ENCODE peak calls at places on chromosomes 11 and 22, in six cellular contexts. Y is lung, I is HCT116, M is trophoblast cell, V is neuronal stem cell, U is right cardiac atrium. D is an unnamed sample. For H3K4me1, the result is how much of the 10 kb centered on the place peaks cover.

GRCh38 chr11:98365185-98365584 is 655.6 kb upstream of the CNTN5 start:
- DNase-seq in U (no peak), I (no peak), M (no peak), V (no peak), Y (no peak), D (no peak)

GRCh38 chr22:20588843-20589581 is 81.6 kb downstream of the MED15 start:
- DNase-seq in Y (no peak), U (no peak), M (no peak), V (no peak), I (no peak), D (no peak)

GRCh38 chr22:31567196-31567595 is 70.9 kb downstream of the SFI1 start:
- DNase-seq in Y (no peak), V (no peak), I (no peak), M (no peak), U (no peak), D (no peak)

GRCh38 chr11:48020092-48020755 is 39.9 kb downstream of the PTPRJ start:
- DNase-seq in M (peak), U (no peak), Y (peak), V (no peak), I (no peak), D (no peak)

GRCh38 chr11:17781626-17782025 is 47.0 kb downstream of the KCNC1 start:
- DNase-seq in V (no peak), Y (no peak), M (no peak), U (no peak), I (no peak), D (no peak)

GRCh38 chr11:46906596-46906995 is 11.8 kb downstream of the LRP4 start:
- DNase-seq in Y (no peak), U (peak), I (no peak), V (no peak), M (no peak), D (no peak)

GRCh38 chr22:43829904-43830851 is 18.1 kb upstream of the EFCAB6 start:
- DNase-seq in I (no peak), Y (peak), M (no peak), U (peak), V (no peak), D (no peak)

GRCh38 chr22:36319595-36320497 is 66.9 kb downstream of the APOL1 start:
- DNase-seq in V (no peak), U (peak), M (no peak), I (no peak), Y (no peak), D (no peak)

GRCh38 chr11:131746201-131746600 is 375.8 kb downstream of the NTM start:
- DNase-seq in I (no peak), M (no peak), V (no peak), Y (no peak), U (no peak), D (no peak)

GRCh38 chr11:115886111-115886733 is 382.0 kb upstream of the CADM1 start:
- DNase-seq in I (no peak), Y (no peak), M (no peak), V (no peak), U (no peak), D (no peak)

GRCh38 chr11:61309739-61310138 is 14.6 kb upstream of the VWCE start:
- DNase-seq in M (no peak), Y (no peak), V (no peak), I (no peak), U (no peak), D (no peak)

GRCh38 chr11:92269841-92270240 is 45.2 kb downstream of the FAT3 start:
- DNase-seq in M (no peak), U (no peak), Y (no peak), I (no peak), V (no peak), D (no peak)

GRCh38 chr22:49079027-49079725 is 748.5 kb downstream of the BRD1 start:
- DNase-seq in M (no peak), Y (no peak), I (no peak), U (no peak), V (no peak), D (no peak)

GRCh38 chr22:38416621-38417251 is 38.3 kb downstream of the KCNJ4 start:
- DNase-seq in U (no peak), M (no peak), I (no peak), V (no peak), Y (no peak), D (no peak)
- H3K4me1 ChIP-seq in U (under half), M (under half), I (under half), V (under half), Y (under half), D (under half)

GRCh38 chr22:46084376-46084775 is 66.0 kb upstream of the PPARA start:
- DNase-seq in I (no peak), U (peak), V (no peak), Y (no peak), M (no peak), D (no peak)

GRCh38 chr22:46082633-46083032 is 67.7 kb upstream of the PPARA start:
- DNase-seq in I (no peak), V (no peak), Y (no peak), U (no peak), M (no peak), D (no peak)

GRCh38 chr22:46084943-46085830 is 65.1 kb upstream of the PPARA start:
- DNase-seq in I (no peak), Y (peak), V (no peak), U (peak), M (no peak), D (no peak)

GRCh38 chr22:46081831-46082210 is 68.5 kb upstream of the PPARA start:
- DNase-seq in V (no peak), I (no peak), M (no peak), U (peak), Y (no peak), D (no peak)

GRCh38 chr22:46083383-46084350 is 66.7 kb upstream of the PPARA start:
- DNase-seq in V (no peak), I (no peak), Y (no peak), U (peak), M (no peak), D (no peak)
- H3K4me1 ChIP-seq in V (under half), I (half or more), Y (under half), U (under half), M (under half), D (under half)

GRCh38 chr11:83156150-83156995 is 558 bp upstream of the PCF11 start:
- DNase-seq in V (peak), I (peak), M (peak), U (peak), Y (peak), D (peak)
- H3K4me1 ChIP-seq in V (under half), I (under half), M (under half), U (under half), Y (under half), D (under half)

GRCh38 chr11:44573333-44573732 is 7.9 kb downstream of the CD82 start:
- DNase-seq in M (no peak), U (no peak), Y (no peak), I (no peak), V (no peak), D (no peak)

GRCh38 chr11:44572884-44573283 is 7.4 kb downstream of the CD82 start:
- DNase-seq in I (no peak), M (peak), V (no peak), U (no peak), Y (no peak), D (no peak)

GRCh38 chr11:44570411-44571155 is 5.1 kb downstream of the CD82 start:
- DNase-seq in V (no peak), U (no peak), Y (no peak), M (no peak), I (no peak), D (no peak)

GRCh38 chr11:44574620-44575287 is 9.3 kb downstream of the CD82 start:
- DNase-seq in M (peak), I (no peak), U (no peak), V (no peak), Y (no peak), D (peak)

DNA sequence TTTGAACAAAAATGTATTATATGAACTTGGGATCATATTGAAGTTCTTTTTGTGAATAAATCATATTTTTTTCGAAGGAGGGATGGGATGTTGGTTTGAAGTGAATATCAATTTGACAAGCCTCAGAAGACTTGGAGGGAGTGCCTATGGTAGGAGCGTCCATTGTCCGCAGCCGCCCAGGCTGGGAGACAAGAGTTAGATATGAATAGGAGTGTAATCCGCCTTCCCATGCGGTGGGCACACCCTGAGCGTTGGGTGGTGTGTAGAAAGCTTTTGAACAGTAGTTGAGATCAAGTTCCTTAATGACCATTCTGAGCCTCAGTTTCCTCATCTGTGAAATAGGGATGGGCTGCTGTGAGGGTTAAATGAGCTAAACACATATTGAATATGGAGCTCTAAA is 7.0 kb downstream of the CD82 start:
- DNase-seq in I (no peak), V (no peak), M (no peak), U (no peak), Y (no peak), D (no peak)
- H3K4me1 ChIP-seq in I (under half), V (under half), M (under half), U (under half), Y (under half), D (half or more)

GRCh38 chr11:113193077-113193476 is 121.3 kb upstream of the TTC12 start:
- DNase-seq in V (no peak), U (peak), M (no peak), Y (no peak), I (no peak), D (no peak)

GRCh38 chr11:113189909-113190667 is 124.3 kb upstream of the TTC12 start:
- DNase-seq in M (no peak), U (peak), Y (no peak), V (no peak), I (no peak), D (no peak)

GRCh38 chr11:113184498-113184897 is 129.9 kb upstream of the TTC12 start:
- DNase-seq in I (no peak), Y (no peak), V (no peak), M (peak), U (no peak), D (no peak)

GRCh38 chr11:113192121-113192925 is 122.1 kb upstream of the TTC12 start:
- DNase-seq in V (peak), U (no peak), I (no peak), Y (no peak), M (no peak), D (no peak)

DNA sequence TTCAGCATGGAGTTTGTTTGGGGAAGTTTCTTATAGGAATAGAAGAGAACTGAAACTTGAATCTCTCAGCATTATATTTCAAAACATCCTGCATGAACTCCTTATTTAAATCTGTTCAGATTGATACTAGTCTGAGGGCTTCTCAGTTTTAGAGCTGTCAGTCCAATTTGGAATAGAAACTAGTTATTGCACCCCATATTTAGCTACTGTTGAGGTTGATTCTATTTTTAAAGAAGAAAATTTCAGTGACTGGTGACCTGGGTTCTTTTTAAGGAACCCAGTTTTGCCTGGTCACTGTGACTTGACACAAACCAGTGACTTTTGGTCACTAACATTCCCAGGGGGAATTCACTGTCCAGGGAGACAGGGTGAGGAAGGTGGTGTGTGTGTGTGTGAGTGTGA is 125.9 kb upstream of the TTC12 start:
- DNase-seq in U (no peak), I (no peak), M (no peak), V (no peak), Y (no peak), D (no peak)
- H3K4me1 ChIP-seq in U (under half), I (under half), M (under half), V (under half), Y (under half), D (under half)

DNA sequence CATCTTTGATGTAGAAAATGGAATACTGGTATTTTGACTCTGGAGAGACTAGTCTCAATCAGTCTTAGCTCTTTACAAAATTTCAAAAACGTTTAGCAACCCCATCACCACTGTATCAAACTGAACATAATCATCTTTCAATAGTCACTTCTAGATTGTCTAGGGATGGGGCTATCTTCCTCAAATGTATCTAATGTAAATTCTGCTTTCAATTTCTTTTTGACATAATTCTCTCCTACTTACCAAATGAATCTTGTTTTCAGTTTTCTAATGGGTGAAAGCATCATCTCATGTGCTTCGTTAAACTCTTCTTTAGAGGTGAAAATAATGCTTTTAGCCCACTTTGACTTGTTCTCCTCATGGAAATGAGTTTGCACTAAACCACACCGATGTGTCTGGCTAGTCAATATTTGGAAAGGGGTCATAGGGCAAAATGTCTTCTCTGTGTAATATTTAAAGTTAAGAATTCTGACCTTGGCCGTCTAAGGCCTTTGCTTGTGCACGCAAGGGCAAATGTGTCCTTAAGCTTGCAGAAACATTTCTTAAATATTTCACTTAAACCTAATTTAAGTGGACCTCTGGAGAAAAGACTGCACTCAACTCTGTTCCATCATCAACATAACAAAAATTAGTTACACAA is 5.2 kb downstream of the SIK3 start:
- DNase-seq in Y (no peak), V (no peak), M (no peak), U (no peak), I (no peak), D (no peak)
- H3K4me1 ChIP-seq in Y (under half), V (under half), M (under half), U (under half), I (under half), D (under half)

GRCh38 chr11:119723243-119723951 is 5.6 kb downstream of the NECTIN1 start:
- DNase-seq in M (no peak), I (no peak), U (no peak), Y (no peak), V (no peak), D (no peak)
- H3K4me1 ChIP-seq in M (under half), I (under half), U (under half), Y (under half), V (under half), D (under half)

GRCh38 chr11:126991596-126991995 is 9.0 kb downstream of the KIRREL3 start:
- DNase-seq in Y (no peak), M (peak), V (no peak), I (no peak), U (no peak), D (no peak)

GRCh38 chr11:126992065-126992803 is 8.3 kb downstream of the KIRREL3 start:
- DNase-seq in U (no peak), M (peak), I (no peak), V (no peak), Y (no peak), D (no peak)

GRCh38 chr11:126988655-126989054 is 11.9 kb downstream of the KIRREL3 start:
- DNase-seq in M (no peak), V (no peak), U (no peak), I (no peak), Y (no peak), D (no peak)

GRCh38 chr11:126990716-126991480 is 9.7 kb downstream of the KIRREL3 start:
- DNase-seq in U (no peak), Y (no peak), I (no peak), V (no peak), M (peak), D (no peak)

DNA sequence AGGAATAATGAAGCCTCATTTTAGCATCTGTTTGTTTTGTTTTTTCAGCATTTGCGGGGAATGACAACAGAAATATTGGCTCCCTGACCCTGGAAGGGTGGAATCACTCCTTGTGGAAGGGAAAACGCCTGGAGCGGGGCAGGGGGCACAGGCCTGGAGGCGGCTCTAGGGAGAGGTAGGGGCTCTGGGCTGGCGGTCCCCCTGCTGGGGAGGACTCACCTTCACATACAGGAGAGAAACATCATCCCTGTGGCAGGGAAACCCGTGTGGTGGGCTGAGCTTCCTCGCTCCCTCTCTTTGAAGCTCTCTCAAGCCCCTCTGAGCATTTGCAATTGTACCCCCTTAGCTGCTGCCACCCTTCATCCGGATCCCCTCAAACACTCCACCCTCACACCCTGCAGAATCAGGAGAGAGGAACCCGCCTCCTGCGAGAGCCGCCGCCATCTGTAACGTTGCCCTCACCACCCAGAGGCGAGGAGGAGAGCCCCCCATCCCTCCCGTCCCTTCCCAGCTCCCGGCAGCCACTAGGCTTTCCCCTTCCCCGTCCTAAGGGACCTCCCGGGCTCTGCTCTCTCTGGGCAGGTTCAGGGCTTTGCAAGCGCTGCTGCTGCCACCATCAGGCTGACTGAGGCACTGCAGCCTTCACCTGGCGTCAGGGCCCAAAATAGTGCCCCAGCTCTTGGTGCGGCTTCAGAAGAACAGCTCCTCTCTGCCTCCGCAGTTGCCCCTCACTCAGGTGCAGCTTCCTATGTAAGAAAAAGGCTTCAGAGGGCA is 10.4 kb downstream of the KIRREL3 start:
- DNase-seq in Y (peak), U (peak), V (peak), M (peak), I (peak), D (peak)
- H3K4me1 ChIP-seq in Y (under half), U (under half), V (under half), M (under half), I (under half), D (under half)

GRCh38 chr11:6598555-6598954 is 4.9 kb downstream of the RRP8 start:
- DNase-seq in I (no peak), M (no peak), V (no peak), Y (peak), U (no peak), D (no peak)

GRCh38 chr11:6599449-6599848 is 4.0 kb downstream of the RRP8 start:
- DNase-seq in I (no peak), V (no peak), U (no peak), Y (no peak), M (no peak), D (no peak)

GRCh38 chr11:6599884-6600390 is 3.5 kb downstream of the RRP8 start:
- DNase-seq in V (no peak), M (no peak), I (no peak), Y (peak), U (no peak), D (no peak)

GRCh38 chr11:6594142-6594768 is 9.2 kb downstream of the RRP8 start:
- DNase-seq in V (no peak), U (no peak), Y (peak), M (no peak), I (no peak), D (no peak)

DNA sequence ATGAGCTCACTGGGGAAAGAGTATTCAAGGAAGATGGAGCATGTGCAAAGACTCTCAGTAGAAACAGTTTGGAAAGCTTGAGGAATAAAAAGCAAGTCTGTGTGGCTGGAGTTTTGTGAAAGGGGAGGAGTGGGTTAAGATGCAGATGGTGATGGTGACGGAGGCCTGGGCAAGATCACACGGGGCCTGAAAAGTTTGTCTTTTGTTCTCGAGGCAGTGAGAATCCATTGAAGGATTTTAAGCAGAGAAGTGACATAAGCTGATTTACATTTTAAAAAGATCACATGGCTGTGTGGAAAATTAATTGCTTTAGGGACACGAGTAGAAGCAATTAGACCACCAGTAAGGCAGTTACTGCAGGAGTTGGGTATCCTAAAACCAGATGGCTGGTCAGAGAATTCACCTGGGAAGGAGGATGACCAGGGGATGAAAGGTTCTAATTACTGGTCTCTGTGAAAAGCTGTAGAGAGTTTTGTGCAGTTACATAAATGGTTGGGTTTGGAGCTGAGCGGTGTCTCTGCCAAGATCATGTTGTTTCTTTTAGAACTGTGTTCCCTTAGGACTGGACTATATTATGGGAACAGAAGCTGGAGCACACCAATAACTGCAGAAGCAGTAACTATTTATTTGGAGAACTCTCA is 7.1 kb downstream of the RRP8 start:
- DNase-seq in U (no peak), I (no peak), V (no peak), M (no peak), Y (peak), D (no peak)
- H3K4me1 ChIP-seq in U (under half), I (under half), V (under half), M (under half), Y (under half), D (under half)

DNA sequence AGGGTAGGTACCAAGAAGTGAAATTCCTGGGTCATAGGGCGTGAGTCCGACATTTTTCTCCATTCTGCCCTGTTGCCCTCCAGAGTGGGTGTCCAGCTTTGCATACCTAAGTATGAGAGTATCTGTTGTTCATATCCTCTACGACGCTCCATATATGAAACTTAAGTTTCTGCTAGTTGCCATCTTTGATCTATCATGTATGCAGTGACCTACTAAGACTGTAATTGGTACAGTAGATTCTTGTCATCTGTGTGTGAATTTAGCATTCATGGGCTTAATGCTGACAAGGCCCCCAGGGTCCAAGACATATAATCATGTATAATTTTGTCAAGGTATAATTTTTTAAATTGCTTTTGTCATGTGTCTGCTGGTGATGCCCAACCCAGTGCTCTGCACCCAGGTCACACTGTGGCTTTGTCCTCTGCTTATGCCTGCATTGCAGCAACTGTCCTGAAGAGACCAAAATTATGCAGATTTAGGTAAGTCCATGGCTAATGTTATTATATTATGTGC is 12.1 kb downstream of the NEAT1 start:
- DNase-seq in I (no peak), M (no peak), V (no peak), Y (no peak), U (no peak), D (no peak)
- H3K4me1 ChIP-seq in I (under half), M (under half), V (under half), Y (under half), U (under half), D (under half)

D was measured in effector memory CD4-positive, alpha-beta T cell.